ENCODE peak calls at places on chromosomes 11 and 22, in five cellular contexts. O is DMS53; G is HTR-8/SVneo; Z is naive thymus-derived CD8-positive, alpha-beta T cell; J is stimulated activated CD4-positive, alpha-beta T cell treated with anti-CD3 and anti-CD28 coated beads, Interleukin-2, amount 100 ng/mL, for 48 hours. X is an unnamed sample.

GRCh38 chr22:45925811-45926351 is 51.1 kb downstream of the WNT7B start:
- DNase-seq in O (no peak), J (no peak), Z (no peak), G (peak; percentile 58), X (no peak)

GRCh38 chr11:77152846-77153245 is 24.8 kb downstream of the MYO7A start:
- DNase-seq in J (no peak), G (no peak), Z (no peak), O (no peak), X (no peak)

GRCh38 chr11:114017723-114018122 is 41.8 kb upstream of the ZBTB16 start:
- DNase-seq in O (no peak), Z (no peak), G (no peak), J (no peak), X (no peak)

GRCh38 chr11:12430912-12431311 is 53.5 kb downstream of the PARVA start:
- DNase-seq in O (no peak), J (no peak), Z (no peak), G (peak; percentile 42), X (no peak)

GRCh38 chr11:131253142-131253884 is 117.1 kb upstream of the NTM start:
- DNase-seq in G (no peak), J (no peak), O (no peak), Z (no peak), X (no peak)

GRCh38 chr11:32758291-32758690 is 36.2 kb downstream of the CCDC73 start:
- DNase-seq in J (no peak), Z (no peak), G (no peak), O (no peak), X (no peak)

GRCh38 chr22:39478461-39478860 is 21.6 kb downstream of the MGAT3 start:
- DNase-seq in G (no peak), J (no peak), Z (no peak), O (peak; percentile 25), X (no peak)

GRCh38 chr22:41288245-41288946 is 2.4 kb upstream of the RANGAP1 start:
- DNase-seq in G (peak; percentile 68), Z (no peak), O (peak; percentile 96), J (no peak), X (no peak)

GRCh38 chr11:85459304-85459703 is 167.8 kb downstream of the DLG2 start:
- DNase-seq in J (no peak), Z (no peak), O (no peak), G (no peak), X (no peak)

GRCh38 chr11:114738954-114739353 is 60.6 kb downstream of the NXPE2 start:
- DNase-seq in O (peak; percentile 80), G (peak; percentile 10), J (peak; percentile 23), Z (peak; percentile 1), X (peak; percentile 45)

GRCh38 chr22:41445171-41446056 is 1.2 kb downstream of the TOB2 start:
- DNase-seq in O (peak; percentile 62), G (no peak), J (no peak), Z (peak; percentile 42), X (no peak)

X was measured in CD8-positive, alpha-beta memory T cell.